ENCODE peak calls at places on chromosomes 12 and 14, in seven cellular contexts. U, L, W, J, N, D and O are unnamed samples.
A peak's percentile ranks its signal among the peaks of the same experiment; 100 is the strongest.

GRCh38 chr12:87323369-87323768 is 705.8 kb downstream of the C12orf50 start:
- DNase-seq in U (no peak), J (no peak), D (no peak), W (peak; percentile 94), N (no peak), L (no peak), O (no peak)

GRCh38 chr12:119673634-119674033 is 5.7 kb downstream of the PRKAB1 start:
- DNase-seq in W (no peak), N (no peak), U (no peak), L (no peak), D (no peak), J (no peak), O (no peak)

GRCh38 chr12:54025507-54026393 is 2.5 kb upstream of the HOXC6 start:
- DNase-seq in J (no peak), N (no peak), W (no peak), L (peak; percentile 61), D (no peak), U (no peak), O (no peak)

GRCh38 chr14:68230941-68231717 is 411.6 kb downstream of the RAD51B start:
- DNase-seq in W (peak; percentile 79), D (no peak), U (no peak), J (peak; percentile 51), N (no peak), L (no peak), O (no peak)

GRCh38 chr14:73753887-73754880 is 40.0 kb upstream of the PNMA1 start:
- DNase-seq in L (peak; percentile 89), J (no peak), U (no peak), D (no peak), N (no peak), W (no peak), O (peak; percentile 23)

GRCh38 chr14:50846171-50846880 is 15.4 kb upstream of the NIN start:
- DNase-seq in N (peak; percentile 59), L (peak; percentile 75), U (no peak), J (no peak), D (no peak), W (peak; percentile 92), O (no peak)

GRCh38 chr14:25032092-25032784 is 17.7 kb downstream of the STXBP6 start:
- DNase-seq in D (no peak), N (no peak), U (no peak), L (no peak), J (peak; percentile 55), W (no peak), O (peak; percentile 41)

GRCh38 chr12:130826151-130826801 is 12.8 kb downstream of the STX2 start:
- DNase-seq in W (peak; percentile 69), D (peak; percentile 67), N (peak; percentile 69), J (peak; percentile 83), L (peak; percentile 37), U (no peak), O (peak; percentile 92)

GRCh38 chr12:127083028-127083949 is 1183.7 kb upstream of the TMEM132C start:
- DNase-seq in L (peak; percentile 83), U (no peak), W (peak; percentile 65), J (peak; percentile 88), N (no peak), D (no peak), O (no peak)

GRCh38 chr12:124327362-124328043 is 32.6 kb downstream of the RFLNA start:
- DNase-seq in W (no peak), U (no peak), L (no peak), D (no peak), J (no peak), N (no peak), O (no peak)

GRCh38 chr12:65015850-65016249 is 105.3 kb downstream of the WIF1 start:
- DNase-seq in W (no peak), N (no peak), J (no peak), L (no peak), D (no peak), U (no peak), O (no peak)

GRCh38 chr12:130163461-130164215 is 1.4 kb downstream of the FZD10 start:
- DNase-seq in U (no peak), J (no peak), W (no peak), L (no peak), N (no peak), D (no peak), O (peak; percentile 49)

GRCh38 chr12:24778486-24779304 is 170.2 kb downstream of the BCAT1 start:
- DNase-seq in L (peak; percentile 71), N (no peak), U (peak; percentile 45), W (peak; percentile 75), D (no peak), J (peak; percentile 65), O (no peak)

GRCh38 chr12:105076098-105076497 is 8.2 kb downstream of the ALDH1L2 start:
- DNase-seq in L (peak; percentile 23), U (no peak), W (peak; percentile 71), D (no peak), N (no peak), J (no peak), O (no peak)

GRCh38 chr14:96698846-96699543 is 98.2 kb upstream of the VRK1 start:
- DNase-seq in U (no peak), W (no peak), J (no peak), L (no peak), N (no peak), D (no peak), O (no peak)

GRCh38 chr14:78697341-78697740 is 527.2 kb downstream of the NRXN3 start:
- DNase-seq in D (no peak), L (peak; percentile 18), J (peak; percentile 48), U (no peak), N (no peak), W (peak; percentile 26), O (no peak)

DNA sequence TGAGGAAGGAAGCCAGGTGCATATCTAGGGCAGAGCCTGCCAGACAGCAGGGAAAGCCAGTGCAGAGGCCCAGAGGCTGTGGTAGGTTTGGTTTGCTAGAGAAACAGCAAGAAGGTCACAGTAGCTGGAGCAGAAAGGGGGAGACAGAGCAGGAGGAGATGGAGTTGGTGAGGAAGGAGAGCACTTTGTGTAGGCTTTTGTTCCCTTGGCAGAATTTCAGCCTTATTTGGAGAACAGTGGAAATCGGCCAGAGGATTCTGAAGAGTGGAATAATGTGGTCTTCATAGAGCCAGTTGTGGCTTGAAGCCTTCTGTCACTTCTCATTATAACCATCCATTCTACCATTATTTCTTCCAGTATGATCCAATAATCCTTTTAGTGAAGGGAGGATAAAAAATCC is 212.9 kb upstream of the FAR2 start:
- DNase-seq in W (no peak), N (no peak), J (no peak), L (no peak), U (no peak), D (no peak), O (no peak)
- H3K4ac ChIP-seq in W (peak overlapping the region; percentile 17), N (no peak overlapping the region), J (no peak overlapping the region), L (no peak overlapping the region), U (no peak overlapping the region), D (no peak overlapping the region), O (no peak overlapping the region)

GRCh38 chr14:97796511-97796910 is 999.3 kb downstream of the VRK1 start:
- DNase-seq in J (no peak), L (no peak), W (no peak), U (no peak), D (no peak), N (no peak), O (no peak)

GRCh38 chr14:97791906-97792305 is 994.7 kb downstream of the VRK1 start:
- DNase-seq in J (no peak), N (peak; percentile 89), D (no peak), U (no peak), L (no peak), W (no peak), O (no peak)

GRCh38 chr14:97788846-97789528 is 991.8 kb downstream of the VRK1 start:
- DNase-seq in L (no peak), D (no peak), N (no peak), U (no peak), W (no peak), J (no peak), O (no peak)

GRCh38 chr14:97788364-97788763 is 991.2 kb downstream of the VRK1 start:
- DNase-seq in J (no peak), U (no peak), N (no peak), D (no peak), W (no peak), L (no peak), O (no peak)

DNA sequence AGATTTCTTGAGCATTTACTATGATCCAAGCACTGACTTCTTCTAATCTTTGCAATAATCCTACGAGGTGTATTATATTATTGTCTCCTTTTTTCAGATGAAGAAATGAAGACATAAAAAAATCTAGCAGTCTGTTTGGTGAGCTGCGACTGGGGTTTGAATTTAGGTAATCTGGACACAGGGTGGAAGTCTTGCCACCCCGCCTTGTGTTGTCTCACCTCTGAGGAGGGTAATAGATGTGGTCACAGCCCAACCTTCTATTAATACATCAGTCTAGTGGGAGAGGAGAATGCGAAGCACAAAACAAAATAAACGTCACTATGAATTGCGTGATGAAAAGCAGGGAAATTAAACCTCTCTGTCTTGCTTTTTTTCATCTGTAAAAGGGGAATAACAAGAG is 993.9 kb downstream of the VRK1 start:
- DNase-seq in W (no peak), J (no peak), D (no peak), U (no peak), N (no peak), L (no peak), O (no peak)
- H2BK120ac ChIP-seq in W (no peak overlapping the region), J (no peak overlapping the region), D (no peak overlapping the region), U (no peak overlapping the region), N (no peak overlapping the region), L (no peak overlapping the region), O (no peak overlapping the region)

GRCh38 chr12:106629797-106630669 is 47.2 kb downstream of the RFX4 start:
- DNase-seq in J (no peak), L (no peak), D (no peak), U (no peak), N (no peak), W (no peak), O (no peak)

GRCh38 chr12:106631150-106631549 is 48.3 kb downstream of the RFX4 start:
- DNase-seq in L (no peak), U (no peak), J (peak; percentile 12), W (no peak), N (no peak), D (no peak), O (no peak)

GRCh38 chr12:106631797-106632196 is 49.0 kb downstream of the RFX4 start:
- DNase-seq in U (no peak), N (no peak), J (no peak), L (no peak), D (no peak), W (no peak), O (no peak)

DNA sequence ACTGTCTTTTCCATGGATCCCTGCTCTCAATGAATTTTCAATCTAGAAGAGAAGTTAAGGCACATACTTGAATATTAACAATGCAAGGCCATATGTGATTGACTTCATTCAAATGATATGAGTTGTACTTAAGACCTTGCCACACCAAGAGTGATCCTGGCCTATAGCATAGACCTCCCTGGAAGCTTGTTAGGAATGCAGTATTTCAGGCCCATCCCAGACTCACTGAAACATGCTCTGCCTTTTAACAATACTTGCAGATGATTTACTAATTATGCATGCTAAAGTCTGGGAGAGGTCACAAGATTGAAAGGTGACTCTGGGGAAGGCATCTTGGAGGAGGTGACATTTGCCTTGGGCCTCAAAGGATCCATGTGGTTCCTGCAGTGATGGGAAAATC is 43.2 kb downstream of the RFX4 start:
- DNase-seq in L (no peak), J (peak; percentile 38), D (no peak), U (no peak), N (peak; percentile 92), W (no peak), O (no peak)
- H3K4ac ChIP-seq in L (no peak overlapping the region), J (no peak overlapping the region), D (no peak overlapping the region), U (no peak overlapping the region), N (no peak overlapping the region), W (no peak overlapping the region), O (no peak overlapping the region)

DNA sequence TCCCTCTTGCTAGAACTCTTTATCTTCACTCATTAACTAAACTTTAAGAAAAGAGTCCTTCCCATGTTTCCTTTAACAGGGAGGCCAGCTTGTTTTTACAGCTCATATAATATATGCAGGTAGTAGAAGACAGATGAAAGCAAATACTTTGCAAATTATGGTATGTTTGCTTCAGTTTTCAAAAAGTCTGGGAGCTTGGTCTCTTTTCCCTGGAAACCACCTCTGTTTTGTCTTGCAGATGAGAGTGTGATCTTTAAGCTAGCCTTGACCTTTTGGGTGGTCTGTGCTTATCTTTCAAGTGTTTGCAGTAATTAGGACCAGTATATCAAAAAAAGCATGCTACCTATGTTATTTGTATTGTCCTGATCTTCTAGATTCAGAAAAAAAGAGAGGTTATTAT is 62.7 kb downstream of the ERC1 start:
- DNase-seq in N (no peak), U (no peak), L (no peak), J (peak; percentile 22), D (no peak), W (no peak), O (no peak)
- H2BK120ac ChIP-seq in N (no peak overlapping the region), U (no peak overlapping the region), L (no peak overlapping the region), J (no peak overlapping the region), D (no peak overlapping the region), W (no peak overlapping the region), O (no peak overlapping the region)